ENCODE peak calls at places on chromosomes 12 and 14, in ten cellular contexts. J, E, C, D, U, O, P, T, N and B are unnamed samples.

GRCh38 chr14:105369653-105370040 is 28.7 kb upstream of the TEX22 start:
- DNase-seq in J (no peak), E (no peak), C (no peak), D (peak), U (no peak), O (no peak), P (no peak), T (no peak), N (no peak), B (no peak)

GRCh38 chr12:69331482-69331845 is 16.7 kb upstream of the LYZ start:
- DNase-seq in J (no peak), E (no peak), C (no peak), D (no peak), U (no peak), O (no peak), P (no peak), T (no peak), N (no peak), B (no peak)

GRCh38 chr14:103111297-103111981 is 11.8 kb upstream of the TNFAIP2 start:
- DNase-seq in J (no peak), E (no peak), C (no peak), D (peak), U (no peak), O (no peak), P (no peak), T (no peak), N (no peak), B (no peak)

GRCh38 chr12:124577986-124578385 is 10.6 kb upstream of the NCOR2 start:
- DNase-seq in J (no peak), E (peak), C (no peak), D (no peak), U (no peak), O (no peak), P (peak), T (no peak), N (no peak), B (no peak)

GRCh38 chr12:49200882-49201594 is 12.2 kb upstream of the TUBA1A start:
- DNase-seq in J (no peak), E (peak), C (no peak), D (no peak), U (peak), O (peak), P (peak), T (peak), N (peak), B (no peak)

GRCh38 chr12:27592548-27592947 is 68.5 kb downstream of the PPFIBP1 start:
- DNase-seq in J (no peak), E (peak), C (no peak), D (no peak), U (peak), O (peak), P (peak), T (no peak), N (peak), B (no peak)

GRCh38 chr12:13864081-13864673 is 117.2 kb downstream of the GRIN2B start:
- DNase-seq in J (no peak), E (peak), C (peak), D (peak), U (peak), O (peak), P (peak), T (peak), N (peak), B (no peak)

GRCh38 chr12:70427611-70428010 is 61.5 kb downstream of the KCNMB4 start:
- DNase-seq in J (no peak), E (no peak), C (no peak), D (no peak), U (peak), O (no peak), P (no peak), T (no peak), N (no peak), B (no peak)

GRCh38 chr14:89141862-89142261 is 275.2 kb downstream of the FOXN3 start:
- DNase-seq in J (no peak), E (no peak), C (no peak), D (no peak), U (no peak), O (no peak), P (peak), T (no peak), N (no peak), B (no peak)

GRCh38 chr12:38890102-38890501 is 15.3 kb downstream of the CPNE8 start:
- DNase-seq in J (no peak), E (peak), C (no peak), D (no peak), U (peak), O (no peak), P (no peak), T (no peak), N (no peak), B (no peak)

GRCh38 chr12:42421844-42422779 is 96.1 kb downstream of the PPHLN1 start:
- DNase-seq in J (no peak), E (no peak), C (no peak), D (no peak), U (peak), O (peak), P (peak), T (peak), N (no peak), B (no peak)

GRCh38 chr14:34833545-34834523 is 41.3 kb downstream of the BAZ1A start:
- DNase-seq in J (no peak), E (no peak), C (no peak), D (no peak), U (no peak), O (no peak), P (no peak), T (no peak), N (no peak), B (no peak)

GRCh38 chr14:50014809-50015208 is 101.6 kb downstream of the VCPKMT start:
- DNase-seq in J (no peak), E (no peak), C (no peak), D (no peak), U (no peak), O (no peak), P (no peak), T (no peak), N (no peak), B (no peak)

GRCh38 chr12:52735816-52736632 is 32.7 kb upstream of the KRT77 start:
- DNase-seq in J (no peak), E (no peak), C (no peak), D (no peak), U (no peak), O (no peak), P (no peak), T (no peak), N (no peak), B (no peak)

GRCh38 chr14:83164016-83164415 is 1630.4 kb upstream of the SEL1L start:
- DNase-seq in J (no peak), E (no peak), C (no peak), D (no peak), U (peak), O (no peak), P (peak), T (no peak), N (peak), B (no peak)

GRCh38 chr12:39427360-39427808 is 15.5 kb downstream of the KIF21A start:
- DNase-seq in J (no peak), E (no peak), C (no peak), D (no peak), U (peak), O (no peak), P (no peak), T (no peak), N (no peak), B (no peak)

GRCh38 chr12:47801170-47801903 is 18.4 kb downstream of the HDAC7 start:
- DNase-seq in J (no peak), E (no peak), C (no peak), D (peak), U (no peak), O (no peak), P (no peak), T (no peak), N (no peak), B (no peak)

GRCh38 chr12:46260153-46260912 is 8.5 kb downstream of the SLC38A1 start:
- DNase-seq in J (no peak), E (no peak), C (no peak), D (no peak), U (peak), O (no peak), P (no peak), T (no peak), N (peak), B (no peak)

GRCh38 chr12:2498961-2499500 is 295.7 kb upstream of the FKBP4 start:
- DNase-seq in J (no peak), E (no peak), C (no peak), D (no peak), U (no peak), O (no peak), P (no peak), T (no peak), N (no peak), B (no peak)

GRCh38 chr12:131085125-131085815 is 131.6 kb downstream of the ADGRD1 start:
- DNase-seq in J (no peak), E (no peak), C (no peak), D (peak), U (no peak), O (no peak), P (no peak), T (no peak), N (no peak), B (peak)

GRCh38 chr12:103965255-103965589 is 450 bp upstream of the TDG start:
- DNase-seq in J (no peak), E (no peak), C (no peak), D (no peak), U (no peak), O (no peak), P (no peak), T (no peak), N (no peak), B (no peak)

GRCh38 chr12:18146375-18146774 is 56.4 kb upstream of the RERGL start:
- DNase-seq in J (no peak), E (no peak), C (no peak), D (no peak), U (no peak), O (no peak), P (no peak), T (no peak), N (no peak), B (no peak)

GRCh38 chr14:92459479-92460421 is 53.8 kb upstream of the RIN3 start:
- DNase-seq in J (no peak), E (no peak), C (no peak), D (no peak), U (no peak), O (no peak), P (no peak), T (no peak), N (no peak), B (peak)

GRCh38 chr12:17370621-17371020 is 719.4 kb downstream of the RERGL start:
- DNase-seq in J (no peak), E (no peak), C (no peak), D (no peak), U (no peak), O (no peak), P (no peak), T (no peak), N (no peak), B (no peak)

GRCh38 chr12:127893875-127894635 is 372.9 kb upstream of the TMEM132C start:
- DNase-seq in J (no peak), E (no peak), C (no peak), D (no peak), U (no peak), O (no peak), P (no peak), T (peak), N (no peak), B (no peak)

GRCh38 chr12:31737345-31737744 is 8.5 kb upstream of the AMN1 start:
- DNase-seq in J (no peak), E (no peak), C (no peak), D (no peak), U (no peak), O (no peak), P (no peak), T (no peak), N (no peak), B (no peak)

GRCh38 chr12:110907583-110907982 is 12.8 kb downstream of the MYL2 start:
- DNase-seq in J (no peak), E (no peak), C (no peak), D (no peak), U (no peak), O (no peak), P (no peak), T (no peak), N (no peak), B (no peak)

GRCh38 chr12:104055686-104056388 is 5.8 kb upstream of the GLT8D2 start:
- DNase-seq in J (no peak), E (no peak), C (no peak), D (peak), U (peak), O (no peak), P (no peak), T (no peak), N (no peak), B (no peak)

GRCh38 chr14:40028991-40029390 is 596.8 kb upstream of the FBXO33 start:
- DNase-seq in J (no peak), E (no peak), C (no peak), D (no peak), U (no peak), O (no peak), P (no peak), T (no peak), N (no peak), B (no peak)

GRCh38 chr14:93772263-93772662 is 16.0 kb downstream of the PRIMA1 start:
- DNase-seq in J (no peak), E (no peak), C (no peak), D (no peak), U (no peak), O (no peak), P (no peak), T (peak), N (no peak), B (no peak)

GRCh38 chr14:97185186-97185585 is 388.0 kb downstream of the VRK1 start:
- DNase-seq in J (no peak), E (peak), C (peak), D (no peak), U (peak), O (peak), P (no peak), T (no peak), N (no peak), B (no peak)